ENCODE peak calls at places on chromosomes 11 and 22, in nine cellular contexts. One of them, this sample, is unnamed.
A peak's percentile ranks its signal among the peaks of the same experiment; 100 is the strongest.

GRCh38 chr11:102664001-102664752 is 39.0 kb upstream of the MMP20 start:
- DNase-seq in BJ: no peak
- DNase-seq in SK-N-SH: no peak
- DNase-seq in psoas muscle: no peak
- DNase-seq in fibroblast of lung: no peak
- DNase-seq in brain microvascular endothelial cell: no peak
- DNase-seq in uterus: no peak
- DNase-seq in esophagus squamous epithelium: no peak
- DNase-seq in upper lobe of right lung: no peak
- DNase-seq in this sample: no peak

GRCh38 chr22:39490135-39490798 is 11.8 kb upstream of the MIEF1 start:
- DNase-seq in fibroblast of lung: peak; percentile 72
- DNase-seq in BJ: no peak
- DNase-seq in SK-N-SH: peak; percentile 80
- DNase-seq in psoas muscle: peak; percentile 83
- DNase-seq in brain microvascular endothelial cell: peak; percentile 61
- DNase-seq in upper lobe of right lung: peak; percentile 86
- DNase-seq in uterus: peak; percentile 73
- DNase-seq in esophagus squamous epithelium: peak; percentile 28
- DNase-seq in this sample: peak; percentile 97

GRCh38 chr11:47359586-47359985 is 7.1 kb upstream of the MYBPC3 start:
- DNase-seq in brain microvascular endothelial cell: no peak
- DNase-seq in uterus: no peak
- DNase-seq in BJ: no peak
- DNase-seq in fibroblast of lung: no peak
- DNase-seq in SK-N-SH: no peak
- DNase-seq in psoas muscle: no peak
- DNase-seq in esophagus squamous epithelium: no peak
- DNase-seq in upper lobe of right lung: no peak
- DNase-seq in this sample: no peak

GRCh38 chr22:46985507-46985882 is 223.0 kb downstream of the TBC1D22A start:
- DNase-seq in BJ: no peak
- DNase-seq in fibroblast of lung: no peak
- DNase-seq in brain microvascular endothelial cell: peak; percentile 6
- DNase-seq in esophagus squamous epithelium: no peak
- DNase-seq in uterus: no peak
- DNase-seq in upper lobe of right lung: no peak
- DNase-seq in SK-N-SH: no peak
- DNase-seq in psoas muscle: no peak
- DNase-seq in this sample: no peak

GRCh38 chr22:46070722-46071450 is 79.4 kb upstream of the PPARA start:
- DNase-seq in fibroblast of lung: peak; percentile 59
- DNase-seq in uterus: peak; percentile 60
- DNase-seq in SK-N-SH: peak; percentile 88
- DNase-seq in upper lobe of right lung: peak; percentile 89
- DNase-seq in psoas muscle: peak; percentile 83
- DNase-seq in brain microvascular endothelial cell: no peak
- DNase-seq in esophagus squamous epithelium: no peak
- DNase-seq in BJ: no peak
- DNase-seq in this sample: peak; percentile 93

GRCh38 chr11:16839821-16840220 is 101.4 kb downstream of the C11orf58 start:
- DNase-seq in BJ: no peak
- DNase-seq in esophagus squamous epithelium: no peak
- DNase-seq in upper lobe of right lung: no peak
- DNase-seq in brain microvascular endothelial cell: no peak
- DNase-seq in uterus: no peak
- DNase-seq in psoas muscle: no peak
- DNase-seq in fibroblast of lung: no peak
- DNase-seq in SK-N-SH: no peak
- DNase-seq in this sample: no peak

GRCh38 chr22:49299821-49300231 is 527.8 kb downstream of the BRD1 start:
- DNase-seq in BJ: no peak
- DNase-seq in SK-N-SH: no peak
- DNase-seq in brain microvascular endothelial cell: no peak
- DNase-seq in fibroblast of lung: no peak
- DNase-seq in esophagus squamous epithelium: no peak
- DNase-seq in uterus: no peak
- DNase-seq in upper lobe of right lung: peak; percentile 46
- DNase-seq in psoas muscle: no peak
- DNase-seq in this sample: no peak

GRCh38 chr11:122724520-122724919 is 69.0 kb downstream of the UBASH3B start:
- DNase-seq in upper lobe of right lung: no peak
- DNase-seq in SK-N-SH: no peak
- DNase-seq in uterus: no peak
- DNase-seq in fibroblast of lung: no peak
- DNase-seq in BJ: no peak
- DNase-seq in brain microvascular endothelial cell: no peak
- DNase-seq in psoas muscle: no peak
- DNase-seq in esophagus squamous epithelium: no peak
- DNase-seq in this sample: no peak

GRCh38 chr11:112113539-112114457 is 27.1 kb downstream of the SDHD start:
- DNase-seq in fibroblast of lung: peak; percentile 76
- DNase-seq in uterus: no peak
- DNase-seq in psoas muscle: no peak
- DNase-seq in upper lobe of right lung: no peak
- DNase-seq in brain microvascular endothelial cell: peak; percentile 31
- DNase-seq in SK-N-SH: peak; percentile 64
- DNase-seq in BJ: no peak
- DNase-seq in esophagus squamous epithelium: no peak
- DNase-seq in this sample: peak; percentile 61

GRCh38 chr11:68767672-68768071 is 16.4 kb upstream of the TESMIN start:
- DNase-seq in upper lobe of right lung: no peak
- DNase-seq in psoas muscle: no peak
- DNase-seq in esophagus squamous epithelium: no peak
- DNase-seq in SK-N-SH: no peak
- DNase-seq in uterus: no peak
- DNase-seq in BJ: no peak
- DNase-seq in fibroblast of lung: no peak
- DNase-seq in brain microvascular endothelial cell: no peak
- DNase-seq in this sample: no peak

GRCh38 chr11:67530282-67530592 is 7.0 kb upstream of the CABP2 start:
- DNase-seq in brain microvascular endothelial cell: no peak
- DNase-seq in BJ: no peak
- DNase-seq in upper lobe of right lung: no peak
- DNase-seq in uterus: no peak
- DNase-seq in psoas muscle: no peak
- DNase-seq in esophagus squamous epithelium: no peak
- DNase-seq in fibroblast of lung: no peak
- DNase-seq in SK-N-SH: no peak
- DNase-seq in this sample: peak; percentile 46

GRCh38 chr11:11252403-11252802 is 100.6 kb downstream of the CSNK2A3 start:
- DNase-seq in uterus: no peak
- DNase-seq in fibroblast of lung: no peak
- DNase-seq in esophagus squamous epithelium: no peak
- DNase-seq in SK-N-SH: no peak
- DNase-seq in psoas muscle: no peak
- DNase-seq in BJ: no peak
- DNase-seq in brain microvascular endothelial cell: no peak
- DNase-seq in upper lobe of right lung: no peak
- DNase-seq in this sample: no peak

GRCh38 chr11:128688896-128689546 is 4.9 kb upstream of the FLI1 start:
- DNase-seq in BJ: no peak
- DNase-seq in brain microvascular endothelial cell: no peak
- DNase-seq in upper lobe of right lung: no peak
- DNase-seq in SK-N-SH: no peak
- DNase-seq in uterus: no peak
- DNase-seq in fibroblast of lung: no peak
- DNase-seq in esophagus squamous epithelium: no peak
- DNase-seq in psoas muscle: no peak
- DNase-seq in this sample: peak; percentile 47

GRCh38 chr22:35111244-35111643 is 45.3 kb downstream of the ISX start:
- DNase-seq in SK-N-SH: no peak
- DNase-seq in upper lobe of right lung: no peak
- DNase-seq in psoas muscle: no peak
- DNase-seq in uterus: no peak
- DNase-seq in brain microvascular endothelial cell: no peak
- DNase-seq in esophagus squamous epithelium: no peak
- DNase-seq in fibroblast of lung: no peak
- DNase-seq in BJ: no peak
- DNase-seq in this sample: no peak

GRCh38 chr22:37172266-37173245 is 15.5 kb downstream of the C1QTNF6 start:
- DNase-seq in fibroblast of lung: no peak
- DNase-seq in esophagus squamous epithelium: no peak
- DNase-seq in uterus: peak; percentile 13
- DNase-seq in upper lobe of right lung: peak; percentile 42
- DNase-seq in BJ: no peak
- DNase-seq in psoas muscle: no peak
- DNase-seq in SK-N-SH: peak; percentile 6
- DNase-seq in brain microvascular endothelial cell: no peak
- DNase-seq in this sample: no peak

GRCh38 chr11:118051611-118052461 is 25.0 kb upstream of the TMPRSS4 start:
- DNase-seq in SK-N-SH: no peak
- DNase-seq in BJ: no peak
- DNase-seq in uterus: no peak
- DNase-seq in esophagus squamous epithelium: no peak
- DNase-seq in psoas muscle: no peak
- DNase-seq in fibroblast of lung: no peak
- DNase-seq in upper lobe of right lung: no peak
- DNase-seq in brain microvascular endothelial cell: no peak
- DNase-seq in this sample: no peak

GRCh38 chr11:60788401-60789110 is 3.4 kb downstream of the MS4A10 start:
- DNase-seq in uterus: no peak
- DNase-seq in fibroblast of lung: no peak
- DNase-seq in upper lobe of right lung: no peak
- DNase-seq in SK-N-SH: no peak
- DNase-seq in psoas muscle: no peak
- DNase-seq in BJ: no peak
- DNase-seq in brain microvascular endothelial cell: no peak
- DNase-seq in esophagus squamous epithelium: no peak
- DNase-seq in this sample: no peak

GRCh38 chr11:65151500-65151899 is 17.2 kb upstream of the SYVN1 start:
- DNase-seq in SK-N-SH: no peak
- DNase-seq in brain microvascular endothelial cell: no peak
- DNase-seq in BJ: no peak
- DNase-seq in psoas muscle: no peak
- DNase-seq in uterus: no peak
- DNase-seq in esophagus squamous epithelium: no peak
- DNase-seq in fibroblast of lung: no peak
- DNase-seq in upper lobe of right lung: no peak
- DNase-seq in this sample: no peak

GRCh38 chr11:107624983-107625779 is 34.2 kb downstream of the ELMOD1 start:
- DNase-seq in upper lobe of right lung: no peak
- DNase-seq in BJ: no peak
- DNase-seq in psoas muscle: no peak
- DNase-seq in SK-N-SH: no peak
- DNase-seq in uterus: no peak
- DNase-seq in fibroblast of lung: no peak
- DNase-seq in brain microvascular endothelial cell: no peak
- DNase-seq in esophagus squamous epithelium: no peak
- DNase-seq in this sample: no peak
- H3K4me3 ChIP-seq in upper lobe of right lung: no peak overlapping the region
- H3K4me3 ChIP-seq in BJ: no peak overlapping the region
- H3K4me3 ChIP-seq in psoas muscle: no peak overlapping the region
- H3K4me3 ChIP-seq in SK-N-SH: no peak overlapping the region
- H3K4me3 ChIP-seq in uterus: no peak overlapping the region
- H3K4me3 ChIP-seq in fibroblast of lung: no peak overlapping the region
- H3K4me3 ChIP-seq in brain microvascular endothelial cell: no peak overlapping the region
- H3K4me3 ChIP-seq in esophagus squamous epithelium: no peak overlapping the region
- H3K4me3 ChIP-seq in this sample: no peak overlapping the region

GRCh38 chr11:134916829-134917228 is 504.8 kb upstream of the B3GAT1 start:
- DNase-seq in SK-N-SH: no peak
- DNase-seq in uterus: no peak
- DNase-seq in fibroblast of lung: no peak
- DNase-seq in esophagus squamous epithelium: no peak
- DNase-seq in upper lobe of right lung: no peak
- DNase-seq in BJ: no peak
- DNase-seq in psoas muscle: no peak
- DNase-seq in brain microvascular endothelial cell: no peak
- DNase-seq in this sample: no peak

GRCh38 chr11:134923441-134923840 is 511.4 kb upstream of the B3GAT1 start:
- DNase-seq in uterus: no peak
- DNase-seq in esophagus squamous epithelium: no peak
- DNase-seq in upper lobe of right lung: no peak
- DNase-seq in BJ: no peak
- DNase-seq in fibroblast of lung: no peak
- DNase-seq in psoas muscle: no peak
- DNase-seq in SK-N-SH: no peak
- DNase-seq in brain microvascular endothelial cell: no peak
- DNase-seq in this sample: no peak

GRCh38 chr11:134925432-134925831 is 513.4 kb upstream of the B3GAT1 start:
- DNase-seq in psoas muscle: no peak
- DNase-seq in uterus: no peak
- DNase-seq in esophagus squamous epithelium: no peak
- DNase-seq in fibroblast of lung: no peak
- DNase-seq in upper lobe of right lung: no peak
- DNase-seq in BJ: no peak
- DNase-seq in SK-N-SH: no peak
- DNase-seq in brain microvascular endothelial cell: no peak
- DNase-seq in this sample: no peak

GRCh38 chr11:134920851-134921608 is 509.0 kb upstream of the B3GAT1 start:
- DNase-seq in brain microvascular endothelial cell: no peak
- DNase-seq in esophagus squamous epithelium: no peak
- DNase-seq in upper lobe of right lung: peak; percentile 4
- DNase-seq in fibroblast of lung: no peak
- DNase-seq in psoas muscle: no peak
- DNase-seq in BJ: no peak
- DNase-seq in SK-N-SH: no peak
- DNase-seq in uterus: no peak
- DNase-seq in this sample: no peak

GRCh38 chr11:134921938-134922337 is 509.9 kb upstream of the B3GAT1 start:
- DNase-seq in brain microvascular endothelial cell: no peak
- DNase-seq in SK-N-SH: no peak
- DNase-seq in esophagus squamous epithelium: no peak
- DNase-seq in BJ: no peak
- DNase-seq in fibroblast of lung: no peak
- DNase-seq in uterus: no peak
- DNase-seq in upper lobe of right lung: peak; percentile 20
- DNase-seq in psoas muscle: no peak
- DNase-seq in this sample: no peak
- H3K27me3 ChIP-seq in brain microvascular endothelial cell: no peaks in the 10 kb centered on the region
- H3K27me3 ChIP-seq in SK-N-SH: no peaks in the 10 kb centered on the region
- H3K27me3 ChIP-seq in esophagus squamous epithelium: no peaks in the 10 kb centered on the region
- H3K27me3 ChIP-seq in BJ: no peaks in the 10 kb centered on the region
- H3K27me3 ChIP-seq in fibroblast of lung: no peaks in the 10 kb centered on the region
- H3K27me3 ChIP-seq in uterus: no peaks in the 10 kb centered on the region
- H3K27me3 ChIP-seq in upper lobe of right lung: no peaks in the 10 kb centered on the region
- H3K27me3 ChIP-seq in psoas muscle: no peaks in the 10 kb centered on the region
- H3K27me3 ChIP-seq in this sample: no peaks in the 10 kb centered on the region

DNA sequence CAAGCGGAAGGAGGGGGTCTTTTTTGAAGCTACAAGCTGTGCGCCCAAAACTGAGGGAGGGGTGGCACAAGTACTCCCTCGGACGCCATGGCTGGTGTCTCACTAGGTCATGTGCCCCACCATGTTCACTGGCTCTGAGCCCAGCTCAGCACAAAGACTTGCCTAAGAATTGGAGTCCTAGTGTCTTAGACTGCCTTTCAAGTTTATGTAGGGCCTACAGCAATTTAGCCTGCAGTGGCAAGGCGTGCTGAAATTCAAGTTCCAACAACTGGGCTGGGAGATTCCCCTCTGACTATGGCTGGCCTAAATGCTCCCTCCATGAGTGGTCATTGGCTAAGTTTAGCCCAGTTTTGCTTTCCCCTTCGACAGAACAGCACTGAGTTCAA is 27.3 kb downstream of the FCHSD2 start:
- DNase-seq in BJ: no peak
- DNase-seq in uterus: no peak
- DNase-seq in fibroblast of lung: no peak
- DNase-seq in upper lobe of right lung: no peak
- DNase-seq in brain microvascular endothelial cell: no peak
- DNase-seq in SK-N-SH: no peak
- DNase-seq in psoas muscle: no peak
- DNase-seq in esophagus squamous epithelium: no peak
- DNase-seq in this sample: no peak
- H3K36me3 ChIP-seq in BJ: no peaks in the 10 kb centered on the region
- H3K36me3 ChIP-seq in uterus: no peaks in the 10 kb centered on the region
- H3K36me3 ChIP-seq in fibroblast of lung: no peaks in the 10 kb centered on the region
- H3K36me3 ChIP-seq in upper lobe of right lung: no peaks in the 10 kb centered on the region
- H3K36me3 ChIP-seq in brain microvascular endothelial cell: no peaks in the 10 kb centered on the region
- H3K36me3 ChIP-seq in SK-N-SH: peaks cover 21% of the 10 kb centered on the region
- H3K36me3 ChIP-seq in psoas muscle: no peaks in the 10 kb centered on the region
- H3K36me3 ChIP-seq in esophagus squamous epithelium: no peaks in the 10 kb centered on the region
- H3K36me3 ChIP-seq in this sample: no peaks in the 10 kb centered on the region

GRCh38 chr11:34513674-34513995 is at the start of gene ELF5:
- DNase-seq in SK-N-SH: no peak
- DNase-seq in BJ: no peak
- DNase-seq in upper lobe of right lung: no peak
- DNase-seq in esophagus squamous epithelium: no peak
- DNase-seq in uterus: no peak
- DNase-seq in psoas muscle: no peak
- DNase-seq in brain microvascular endothelial cell: no peak
- DNase-seq in fibroblast of lung: no peak
- DNase-seq in this sample: no peak
- H3K4me3 ChIP-seq in SK-N-SH: peak within 1 kb of the TSS; percentile 31
- H3K4me3 ChIP-seq in BJ: no peak within 1 kb of the TSS
- H3K4me3 ChIP-seq in upper lobe of right lung: peak within 1 kb of the TSS; percentile 22
- H3K4me3 ChIP-seq in esophagus squamous epithelium: no peak within 1 kb of the TSS
- H3K4me3 ChIP-seq in uterus: no peak within 1 kb of the TSS
- H3K4me3 ChIP-seq in psoas muscle: no peak within 1 kb of the TSS
- H3K4me3 ChIP-seq in brain microvascular endothelial cell: no peak within 1 kb of the TSS
- H3K4me3 ChIP-seq in fibroblast of lung: no peak within 1 kb of the TSS
- H3K4me3 ChIP-seq in this sample: no peak within 1 kb of the TSS